ENCODE peak calls at places on chromosomes 5 and 9, in seven cellular contexts. J is IMR-90, N is dorsolateral prefrontal cortex, A is fibroblast of lung, F is Calu3, P is kidney, R is pancreas. K is an unnamed sample.

GRCh38 chr5:177458912-177459350 is 12.3 kb downstream of the PRR7 start:
- DNase-seq in R (no peak), N (peak), A (peak), P (peak), F (peak), J (peak), K (peak)

GRCh38 chr9:130138791-130139190 is 33.4 kb upstream of the NCS1 start:
- DNase-seq in F (no peak), P (no peak), A (peak), N (peak), R (no peak), J (peak), K (peak)

GRCh38 chr9:16726718-16727451 is 143.6 kb downstream of the BNC2 start:
- DNase-seq in F (peak), A (peak), J (peak), P (peak), N (peak), R (peak), K (peak)

GRCh38 chr5:127029513-127030258 is 672 bp downstream of the MARCHF3 start:
- DNase-seq in R (peak), F (peak), A (peak), J (peak), N (no peak), P (peak), K (peak)

GRCh38 chr5:63053019-63053638 is 474.5 kb downstream of the LRRC70 start:
- DNase-seq in N (no peak), J (no peak), F (peak), P (no peak), A (no peak), R (peak), K (no peak)

GRCh38 chr5:80269991-80270438 is 14.2 kb upstream of the SERINC5 start:
- DNase-seq in P (no peak), F (no peak), A (no peak), J (no peak), N (no peak), R (no peak), K (no peak)

GRCh38 chr5:82707741-82708140 is 369.5 kb downstream of the TMEM167A start:
- DNase-seq in P (no peak), A (peak), F (no peak), J (no peak), N (no peak), R (no peak), K (peak)

GRCh38 chr5:90037646-90038045 is 371.9 kb downstream of the CETN3 start:
- DNase-seq in N (no peak), R (no peak), F (no peak), A (peak), P (no peak), J (peak), K (peak)

GRCh38 chr5:173451031-173451430 is 122.8 kb upstream of the STC2 start:
- DNase-seq in R (no peak), N (no peak), A (no peak), P (no peak), J (peak), F (no peak), K (no peak)

GRCh38 chr5:163504091-163504931 is 1.1 kb upstream of the MAT2B start:
- DNase-seq in N (no peak), A (peak), J (peak), P (no peak), F (peak), R (peak), K (peak)

GRCh38 chr9:84139296-84140100 is 158.9 kb downstream of the RMI1 start:
- DNase-seq in F (no peak), A (peak), J (peak), N (peak), R (peak), P (no peak), K (peak)

GRCh38 chr9:16367605-16368424 is 502.7 kb downstream of the BNC2 start:
- DNase-seq in A (peak), R (no peak), F (no peak), N (no peak), P (no peak), J (peak), K (no peak)

GRCh38 chr9:90546200-90546599 is 96.4 kb downstream of the DIRAS2 start:
- DNase-seq in P (no peak), J (peak), R (no peak), F (peak), N (no peak), A (peak), K (peak)

GRCh38 chr5:321233-321725 is at the start of gene AHRR:
- DNase-seq in N (no peak), R (no peak), F (peak), J (peak), A (peak), P (no peak), K (peak)

GRCh38 chr5:75510836-75511434 is 494 bp downstream of the CERT1 start:
- DNase-seq in J (peak), A (no peak), F (peak), N (peak), P (peak), R (peak), K (peak)

GRCh38 chr5:36150676-36151433 is 832 bp downstream of the LMBRD2 start:
- DNase-seq in P (peak), J (peak), A (peak), R (peak), N (peak), F (peak), K (peak)

GRCh38 chr5:154221371-154221896 is 30.9 kb downstream of the GALNT10 start:
- DNase-seq in N (no peak), R (no peak), F (peak), J (peak), A (peak), P (no peak), K (peak)

GRCh38 chr5:150631326-150631701 is 9.1 kb upstream of the SYNPO start:
- DNase-seq in P (no peak), A (no peak), N (no peak), J (no peak), R (no peak), F (no peak), K (no peak)

GRCh38 chr9:70049236-70049635 is 5.6 kb downstream of the MAMDC2 start:
- DNase-seq in A (peak), R (peak), J (peak), P (no peak), N (no peak), F (peak), K (peak)

GRCh38 chr5:81787843-81788242 is 36.9 kb upstream of the SSBP2 start:
- DNase-seq in R (peak), P (no peak), A (peak), F (no peak), J (peak), N (no peak), K (peak)

GRCh38 chr5:143014017-143014651 is 244.0 kb downstream of the ARHGAP26 start:
- DNase-seq in R (no peak), N (no peak), A (peak), P (no peak), J (no peak), F (peak), K (peak)

GRCh38 chr5:98570661-98571181 is 202.7 kb upstream of the RGMB start:
- DNase-seq in F (no peak), A (peak), J (peak), N (no peak), R (no peak), P (no peak), K (peak)

GRCh38 chr5:121315786-121316185 is 535.9 kb upstream of the FTMT start:
- DNase-seq in R (no peak), P (no peak), F (peak), J (no peak), N (no peak), A (no peak), K (no peak)

GRCh38 chr5:43019615-43020293 is 20.4 kb downstream of the ANXA2R start:
- DNase-seq in P (peak), F (peak), A (peak), J (peak), R (peak), N (no peak), K (peak)

GRCh38 chr9:113973963-113974413 is 97.9 kb downstream of the ZNF618 start:
- DNase-seq in P (no peak), R (no peak), F (no peak), J (peak), A (peak), N (no peak), K (no peak)

GRCh38 chr5:173028811-173029327 is 27.3 kb upstream of the CREBRF start:
- DNase-seq in P (no peak), A (peak), R (no peak), N (no peak), F (no peak), J (no peak), K (no peak)

DNA sequence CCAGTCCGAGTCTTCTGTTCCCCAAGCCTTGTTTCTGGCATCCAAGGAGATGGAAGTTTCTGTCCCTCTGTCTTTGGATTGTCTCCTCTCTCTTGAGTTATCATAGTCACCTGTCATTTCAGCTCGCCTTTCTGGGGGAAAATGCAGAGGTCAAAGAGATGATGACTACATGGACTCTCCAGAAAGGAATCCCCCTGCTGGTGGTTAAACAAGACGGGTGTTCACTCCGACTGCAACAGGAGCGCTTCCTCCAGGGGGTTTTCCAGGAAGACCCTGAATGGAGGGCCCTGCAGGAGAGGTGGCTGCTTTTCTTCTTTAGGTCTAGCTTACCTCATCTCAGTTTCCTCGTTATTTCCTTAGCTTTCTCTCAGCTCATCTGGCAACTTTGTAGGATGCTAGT is 25.1 kb downstream of the ERAP2 start:
- DNase-seq in P (no peak), N (no peak), A (no peak), J (no peak), F (no peak), R (no peak), K (no peak)
- TF ChIP-seq CTCF in P (no peak), N (no peak), A (no peak), J (peak), F (peak), R (no peak), K (peak)

GRCh38 chr9:134630861-134631260 is 10.7 kb upstream of the COL5A1 start:
- DNase-seq in R (no peak), J (no peak), F (no peak), A (no peak), P (no peak), N (peak), K (no peak)

GRCh38 chr9:134630393-134630790 is 11.2 kb upstream of the COL5A1 start:
- DNase-seq in P (peak), F (no peak), A (no peak), N (peak), R (no peak), J (no peak), K (no peak)

GRCh38 chr9:134628354-134628736 is 13.3 kb upstream of the COL5A1 start:
- DNase-seq in F (no peak), R (no peak), J (no peak), N (peak), A (no peak), P (no peak), K (no peak)

GRCh38 chr9:134629061-134629585 is 12.5 kb upstream of the COL5A1 start:
- DNase-seq in A (no peak), F (no peak), R (no peak), J (no peak), N (peak), P (peak), K (no peak)

GRCh38 chr9:134629586-134630392 is 11.8 kb upstream of the COL5A1 start:
- DNase-seq in P (peak), A (no peak), N (peak), R (no peak), F (no peak), J (no peak), K (no peak)
- TF ChIP-seq CTCF in P (no peak), A (no peak), N (no peak), R (no peak), F (no peak), J (no peak), K (no peak)

DNA sequence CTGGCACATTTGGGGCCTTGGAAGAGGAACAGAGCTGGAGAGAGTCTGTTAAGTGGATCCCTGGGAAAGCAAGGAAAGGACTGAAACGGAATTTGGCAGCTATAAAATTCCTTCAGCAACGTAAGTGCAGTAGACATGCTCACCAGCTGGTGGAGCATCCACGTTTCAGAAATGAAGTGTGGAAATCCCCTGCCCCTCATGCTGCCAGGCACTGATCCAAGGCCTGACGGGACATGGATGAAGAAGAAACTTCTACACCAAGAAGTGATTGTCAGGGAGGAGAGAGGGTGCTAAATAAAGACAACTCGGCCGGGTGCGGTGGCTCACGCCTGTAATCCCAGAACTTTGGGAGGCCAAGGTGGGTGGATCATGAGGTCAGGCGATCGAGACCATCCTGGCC is 209.3 kb downstream of the ROR2 start:
- DNase-seq in R (peak), A (peak), J (peak), F (no peak), N (no peak), P (no peak), K (peak)
- TF ChIP-seq CTCF in R (no peak), A (peak), J (peak), F (no peak), N (no peak), P (no peak), K (peak)

GRCh38 chr9:12819436-12820185 is 44.8 kb downstream of the LURAP1L start:
- DNase-seq in N (no peak), F (peak), R (no peak), J (no peak), A (peak), P (no peak), K (peak)
- TF ChIP-seq CTCF in N (peak), F (peak), R (no peak), J (peak), A (peak), P (peak), K (peak)

DNA sequence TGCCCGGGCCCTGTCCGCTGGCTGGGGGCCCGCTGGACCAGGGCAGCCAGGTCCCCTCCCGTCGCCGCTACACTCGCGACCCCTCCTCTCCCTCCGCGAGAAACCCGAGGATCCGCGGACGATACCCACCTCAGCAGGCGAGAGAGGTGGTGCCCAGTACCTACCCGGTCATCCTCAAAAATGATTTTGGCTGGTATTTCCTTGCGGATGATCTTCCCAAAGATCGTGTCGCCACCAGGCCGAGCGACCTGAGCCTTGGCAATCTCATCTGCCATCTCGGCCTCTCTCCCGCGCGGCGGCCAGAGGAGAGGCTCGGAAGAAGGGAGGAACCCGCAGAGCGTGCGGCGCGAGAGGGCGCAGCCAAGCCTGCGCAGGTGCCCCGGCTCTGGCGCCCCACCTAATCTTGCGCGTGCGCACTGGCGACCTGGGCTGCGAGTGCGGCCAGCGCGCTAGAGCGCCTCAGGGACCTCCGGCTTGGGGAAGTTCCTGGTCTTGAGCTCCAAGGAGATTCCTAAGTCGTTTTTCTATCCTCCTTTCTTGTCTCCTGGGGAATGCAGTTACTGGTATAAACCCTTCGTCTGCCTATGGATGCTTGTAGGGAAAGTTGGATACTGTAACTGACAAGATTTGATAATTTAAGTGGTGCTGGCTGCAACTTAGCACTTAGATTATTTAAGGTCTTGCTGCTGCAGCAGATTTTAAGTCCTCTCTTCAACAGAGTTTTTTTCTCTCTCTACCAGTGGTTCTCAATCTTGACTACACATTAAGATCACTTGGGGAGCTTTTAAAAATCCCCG is at the start of gene HINT1:
- DNase-seq in F (peak), P (peak), R (peak), A (peak), J (peak), N (peak), K (peak)
- TF ChIP-seq CTCF in F (no peak), P (no peak), R (no peak), A (no peak), J (peak), N (peak), K (peak)

GRCh38 chr9:87667164-87667738 is 58.7 kb upstream of the CTSL start:
- DNase-seq in A (no peak), R (no peak), N (no peak), J (no peak), P (no peak), F (no peak), K (no peak)
- TF ChIP-seq CTCF in A (peak), R (no peak), N (peak), J (no peak), P (peak), F (no peak), K (peak)

GRCh38 chr5:157292599-157292998 is 26.7 kb downstream of the CYFIP2 start:
- DNase-seq in J (no peak), A (no peak), P (no peak), R (no peak), N (no peak), F (no peak), K (no peak)

GRCh38 chr5:157290981-157291711 is 25.2 kb downstream of the CYFIP2 start:
- DNase-seq in P (peak), R (peak), J (no peak), N (no peak), A (peak), F (peak), K (peak)

GRCh38 chr5:157295247-157295646 is 29.3 kb downstream of the CYFIP2 start:
- DNase-seq in A (no peak), N (no peak), F (no peak), P (no peak), J (no peak), R (no peak), K (no peak)

GRCh38 chr5:157290156-157290980 is 24.4 kb downstream of the CYFIP2 start:
- DNase-seq in R (no peak), A (peak), F (peak), J (peak), P (no peak), N (no peak), K (peak)

DNA sequence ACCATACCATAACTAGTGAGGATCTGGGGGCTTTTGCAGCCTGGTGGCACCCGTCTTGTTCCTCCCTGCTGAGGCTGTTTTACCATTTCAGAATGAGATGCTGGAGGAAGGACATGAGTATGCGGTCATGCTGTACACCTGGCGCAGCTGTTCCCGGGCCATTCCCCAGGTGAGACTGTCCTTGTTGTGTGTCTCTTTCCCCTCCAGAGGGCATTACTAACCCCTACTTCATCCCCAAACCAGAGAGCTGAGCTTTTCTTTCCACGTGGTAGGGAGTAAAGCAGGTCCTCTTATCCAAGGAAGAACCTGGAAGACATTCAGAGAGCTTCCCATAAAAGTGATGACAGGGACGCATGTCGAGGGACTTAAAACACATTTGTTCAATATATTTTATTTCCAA is 28.8 kb downstream of the CYFIP2 start:
- DNase-seq in A (no peak), R (no peak), F (no peak), P (no peak), N (no peak), J (no peak), K (no peak)
- TF ChIP-seq CTCF in A (no peak), R (no peak), F (no peak), P (no peak), N (no peak), J (no peak), K (no peak)

DNA sequence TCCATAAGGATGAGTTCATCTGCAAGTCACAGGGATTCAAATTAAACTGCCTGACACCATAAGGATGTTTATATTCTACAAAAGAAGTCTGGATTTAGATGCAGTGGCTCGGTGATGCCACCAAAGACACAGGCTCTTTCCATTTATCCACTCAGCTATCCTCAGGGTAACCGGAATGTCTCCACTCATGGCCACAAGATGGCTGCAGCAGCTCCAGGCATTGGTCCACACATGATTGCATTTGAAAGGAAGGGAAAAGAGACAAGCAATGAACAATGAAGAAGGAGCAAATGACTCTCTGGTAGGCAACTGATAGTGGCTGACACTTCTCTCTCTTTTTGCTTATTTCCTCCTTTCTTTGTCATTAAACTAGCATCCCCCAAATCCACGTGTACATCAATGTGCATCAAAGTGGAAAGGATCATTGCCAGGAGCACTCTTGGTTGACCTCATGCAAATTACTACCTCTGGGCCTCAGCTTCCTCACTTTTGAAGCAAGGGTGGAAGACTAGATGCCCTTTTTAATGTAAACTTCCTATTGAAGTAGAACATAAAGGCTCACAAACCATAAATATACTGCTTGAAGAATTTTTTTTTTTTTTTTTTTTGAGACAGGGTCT is 7.2 kb upstream of the SNX30 start:
- DNase-seq in N (no peak), A (no peak), F (no peak), J (no peak), P (no peak), R (no peak), K (peak)
- TF ChIP-seq CTCF in N (peak), A (no peak), F (no peak), J (peak), P (peak), R (no peak), K (peak)

K was measured in choroid plexus epithelial cell.